ENCODE peak calls at places on chromosome 11, in nine cellular contexts. S is GM23248, B is neural progenitor cell, R is MM.1S, V is HCT116, N is OCI-LY7, T is hepatocyte, U is GM23338, W is SK-N-SH. Q is an unnamed sample.

GRCh38 chr11:101523634-101524260 is 60.1 kb downstream of the TRPC6 start:
- DNase-seq in S (no peak), B (no peak), R (no peak), V (no peak), N (no peak), T (no peak), U (peak), W (no peak), Q (no peak)

GRCh38 chr11:34633990-34634725 is 13.3 kb downstream of the EHF start:
- DNase-seq in S (peak), B (no peak), R (peak), V (no peak), N (peak), T (no peak), U (no peak), W (no peak), Q (peak)

GRCh38 chr11:34860034-34860433 is 56.1 kb downstream of the APIP start:
- DNase-seq in S (peak), B (no peak), R (peak), V (no peak), N (no peak), T (no peak), U (no peak), W (no peak), Q (peak)

GRCh38 chr11:3674189-3674588 is 3.0 kb upstream of the CHRNA10 start:
- DNase-seq in S (peak), B (peak), R (no peak), V (no peak), N (no peak), T (no peak), U (no peak), W (no peak), Q (peak)

GRCh38 chr11:65498042-65498726 is 661 bp upstream of the MALAT1 start:
- DNase-seq in S (peak), B (peak), R (peak), V (no peak), N (peak), T (peak), U (peak), W (no peak), Q (peak)

GRCh38 chr11:33532720-33533119 is 167.9 kb downstream of the C11orf91 start:
- DNase-seq in S (no peak), B (no peak), R (no peak), V (no peak), N (no peak), T (no peak), U (no peak), W (no peak), Q (no peak)

GRCh38 chr11:102390667-102391449 is 43.8 kb downstream of the BIRC2 start:
- DNase-seq in S (peak), B (peak), R (peak), V (peak), N (peak), T (peak), U (peak), W (peak), Q (peak)

GRCh38 chr11:93659841-93660240 is 1.6 kb upstream of the CEP295 start:
- DNase-seq in S (peak), B (no peak), R (no peak), V (no peak), N (no peak), T (no peak), U (no peak), W (no peak), Q (no peak)

GRCh38 chr11:18322818-18323570 is 627 bp downstream of the GTF2H1 start:
- DNase-seq in S (peak), B (peak), R (no peak), V (no peak), N (no peak), T (no peak), U (peak), W (no peak), Q (no peak)

GRCh38 chr11:44348721-44349120 is 38.8 kb upstream of the ALX4 start:
- DNase-seq in S (no peak), B (no peak), R (no peak), V (no peak), N (no peak), T (no peak), U (no peak), W (no peak), Q (no peak)

GRCh38 chr11:73995247-73995646 is 12.6 kb upstream of the UCP2 start:
- DNase-seq in S (peak), B (no peak), R (no peak), V (no peak), N (peak), T (no peak), U (no peak), W (no peak), Q (no peak)

GRCh38 chr11:36376888-36377758 is 81.0 kb downstream of the PRR5L start:
- DNase-seq in S (peak), B (peak), R (peak), V (no peak), N (no peak), T (peak), U (peak), W (peak), Q (no peak)

GRCh38 chr11:87203907-87204602 is 166.3 kb downstream of the TMEM135 start:
- DNase-seq in S (no peak), B (no peak), R (no peak), V (no peak), N (no peak), T (no peak), U (no peak), W (no peak), Q (no peak)

GRCh38 chr11:126311464-126312291 is 7.8 kb downstream of the DCPS start:
- DNase-seq in S (no peak), B (no peak), R (peak), V (no peak), N (no peak), T (no peak), U (no peak), W (no peak), Q (no peak)

GRCh38 chr11:24171869-24172268 is 325.0 kb upstream of the LUZP2 start:
- DNase-seq in S (peak), B (no peak), R (no peak), V (no peak), N (no peak), T (no peak), U (no peak), W (no peak), Q (no peak)

GRCh38 chr11:114166897-114167323 is 107.4 kb downstream of the ZBTB16 start:
- DNase-seq in S (peak), B (no peak), R (peak), V (no peak), N (peak), T (peak), U (no peak), W (no peak), Q (peak)

GRCh38 chr11:118180300-118180703 is 3.9 kb upstream of the SCN2B start:
- DNase-seq in S (peak), B (peak), R (no peak), V (peak), N (peak), T (peak), U (peak), W (peak), Q (no peak)

GRCh38 chr11:118174006-118174567 is 2.4 kb downstream of the SCN2B start:
- DNase-seq in S (no peak), B (no peak), R (no peak), V (no peak), N (no peak), T (no peak), U (no peak), W (no peak), Q (no peak)

GRCh38 chr11:118175600-118176399 is 639 bp downstream of the SCN2B start:
- DNase-seq in S (no peak), B (no peak), R (no peak), V (no peak), N (no peak), T (no peak), U (no peak), W (no peak), Q (no peak)

GRCh38 chr11:118175031-118175531 is 1.4 kb downstream of the SCN2B start:
- DNase-seq in S (peak), B (no peak), R (no peak), V (no peak), N (no peak), T (no peak), U (no peak), W (no peak), Q (peak)

DNA sequence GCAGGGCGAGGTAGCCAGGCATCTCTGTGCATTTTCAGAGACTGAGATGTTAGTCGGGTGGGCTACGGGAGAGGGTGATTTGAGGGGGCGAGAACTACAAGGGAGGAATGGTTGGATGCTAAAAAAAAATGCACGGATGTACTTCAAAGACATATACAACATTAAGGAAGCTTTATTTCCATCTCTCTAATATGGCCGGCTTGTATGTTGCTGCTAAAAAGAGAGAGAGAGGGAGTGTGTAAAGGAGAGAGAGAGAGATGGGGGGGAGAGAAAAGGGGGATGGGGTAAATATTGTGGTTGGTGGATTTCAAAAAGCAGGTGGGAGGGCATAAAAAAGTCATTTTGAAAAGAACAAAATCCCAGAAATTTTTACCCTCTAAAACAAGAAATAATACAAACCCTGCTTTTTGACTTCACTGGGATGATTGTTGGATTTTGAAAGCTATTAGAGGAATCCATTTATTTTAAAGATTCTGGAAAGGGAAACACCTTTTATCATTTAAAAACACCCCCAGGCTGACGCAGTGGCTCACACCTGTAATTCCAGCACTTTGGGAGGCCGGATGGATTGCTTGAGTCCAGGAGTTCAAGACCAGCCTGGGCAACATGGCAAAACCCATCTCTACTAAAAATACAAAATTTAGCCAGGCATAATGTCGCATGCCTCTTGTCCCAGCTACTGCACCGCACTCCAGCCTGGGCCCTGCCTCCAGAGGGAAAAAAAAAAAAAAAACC is at the start of gene SCN2B:
- DNase-seq in S (no peak), B (no peak), R (no peak), V (no peak), N (peak), T (no peak), U (peak), W (peak), Q (no peak)
- TF ChIP-seq EZH2phosphoT487 in S (no peak), B (no peak), R (no peak), V (no peak), N (no peak), T (no peak), U (no peak), W (no peak), Q (no peak)

GRCh38 chr11:111845256-111846028 is 25.9 kb downstream of the ALG9 start:
- DNase-seq in S (peak), B (no peak), R (no peak), V (no peak), N (no peak), T (no peak), U (no peak), W (no peak), Q (peak)
- H3K4me2 ChIP-seq in S (no peak), B (no peak), R (no peak), V (no peak), N (no peak), T (no peak), U (no peak), W (no peak), Q (peak)

GRCh38 chr11:978781-979180 is 53.1 kb downstream of the AP2A2 start:
- DNase-seq in S (no peak), B (no peak), R (no peak), V (no peak), N (no peak), T (no peak), U (no peak), W (no peak), Q (no peak)

GRCh38 chr11:984576-984975 is 51.9 kb downstream of the MUC6 start:
- DNase-seq in S (no peak), B (no peak), R (no peak), V (no peak), N (no peak), T (no peak), U (no peak), W (no peak), Q (no peak)

GRCh38 chr11:981764-982163 is 54.8 kb downstream of the MUC6 start:
- DNase-seq in S (no peak), B (no peak), R (no peak), V (no peak), N (no peak), T (no peak), U (no peak), W (no peak), Q (no peak)

GRCh38 chr11:978073-978720 is 52.5 kb downstream of the AP2A2 start:
- DNase-seq in S (no peak), B (no peak), R (no peak), V (no peak), N (no peak), T (no peak), U (no peak), W (no peak), Q (no peak)

DNA sequence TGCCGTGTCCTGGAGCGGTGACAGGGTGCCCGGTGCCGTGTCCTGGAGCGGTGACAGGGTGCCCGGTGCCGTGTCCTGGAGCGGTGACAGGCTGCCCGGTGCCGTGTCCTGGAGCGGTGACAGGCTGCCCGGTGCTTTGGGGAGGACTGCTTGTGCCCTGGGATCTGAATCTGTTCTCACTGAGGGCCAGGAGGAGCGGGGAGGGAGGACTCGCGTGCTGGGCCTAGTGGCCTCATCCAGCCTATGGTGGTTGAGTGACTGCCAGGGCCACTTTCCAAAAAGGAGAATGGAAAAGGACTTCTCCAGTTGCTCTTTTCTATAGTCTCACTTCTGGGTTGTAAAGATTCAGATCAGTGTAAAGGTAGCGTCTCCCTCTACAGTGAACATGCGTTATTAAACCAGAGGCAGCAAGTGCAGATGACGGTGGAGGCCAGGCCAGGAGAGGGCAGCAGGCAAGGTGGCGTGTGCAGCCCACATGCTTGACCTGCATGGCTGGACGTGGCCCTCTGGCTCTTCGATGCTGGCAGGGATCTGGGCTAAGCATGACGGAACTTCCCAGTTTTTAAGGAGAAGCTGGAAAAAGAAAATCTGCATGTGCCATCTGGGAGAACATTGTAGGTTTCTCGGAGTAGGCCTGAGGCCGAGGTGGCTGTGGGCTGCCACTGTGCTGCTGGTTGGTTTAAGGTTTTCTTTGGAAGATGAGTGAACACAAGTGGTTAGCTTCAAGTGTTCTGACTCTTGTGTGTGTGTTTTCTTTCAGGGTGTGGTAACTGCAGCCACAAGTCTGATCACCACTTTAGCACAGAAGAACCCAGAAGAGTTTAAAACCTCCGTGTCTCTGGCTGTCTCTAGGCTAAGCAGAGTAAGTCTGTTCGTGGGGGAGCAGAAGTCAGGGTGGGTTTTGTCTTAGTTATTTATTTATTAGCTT is 55.0 kb downstream of the AP2A2 start:
- DNase-seq in S (peak), B (no peak), R (no peak), V (no peak), N (no peak), T (no peak), U (no peak), W (no peak), Q (no peak)
- TF ChIP-seq EZH2phosphoT487 in S (no peak), B (no peak), R (no peak), V (no peak), N (no peak), T (no peak), U (no peak), W (no peak), Q (no peak)

GRCh38 chr11:30091246-30091645 is 74.4 kb upstream of the KCNA4 start:
- DNase-seq in S (no peak), B (no peak), R (no peak), V (no peak), N (no peak), T (no peak), U (no peak), W (no peak), Q (no peak)

GRCh38 chr11:30091728-30092127 is 74.9 kb upstream of the KCNA4 start:
- DNase-seq in S (no peak), B (no peak), R (no peak), V (no peak), N (no peak), T (no peak), U (no peak), W (no peak), Q (no peak)

DNA sequence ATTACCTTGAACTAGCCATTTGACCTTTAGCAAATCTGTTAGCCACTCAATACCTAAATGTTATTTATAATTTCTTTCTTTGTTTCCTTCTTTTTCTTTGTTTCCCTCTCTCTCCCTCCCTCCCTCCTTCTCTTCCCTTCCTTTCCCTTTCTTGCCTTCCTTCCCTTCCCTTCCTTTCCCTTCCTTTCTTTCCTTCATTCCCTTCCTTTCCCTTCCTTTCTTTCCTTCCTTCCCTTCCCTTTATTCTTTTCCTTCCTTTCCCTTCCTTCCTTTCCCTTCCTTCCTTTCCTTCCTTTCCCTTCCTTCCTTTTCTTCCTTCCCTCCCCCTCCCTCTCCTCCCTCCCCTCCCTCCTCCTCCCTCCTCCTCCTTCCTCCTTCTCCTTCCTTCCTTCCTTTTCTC is 75.7 kb upstream of the KCNA4 start:
- DNase-seq in S (no peak), B (no peak), R (no peak), V (no peak), N (no peak), T (no peak), U (no peak), W (no peak), Q (no peak)
- H3K4me2 ChIP-seq in S (no peak), B (no peak), R (no peak), V (no peak), N (no peak), T (no peak), U (no peak), W (no peak), Q (no peak)

DNA sequence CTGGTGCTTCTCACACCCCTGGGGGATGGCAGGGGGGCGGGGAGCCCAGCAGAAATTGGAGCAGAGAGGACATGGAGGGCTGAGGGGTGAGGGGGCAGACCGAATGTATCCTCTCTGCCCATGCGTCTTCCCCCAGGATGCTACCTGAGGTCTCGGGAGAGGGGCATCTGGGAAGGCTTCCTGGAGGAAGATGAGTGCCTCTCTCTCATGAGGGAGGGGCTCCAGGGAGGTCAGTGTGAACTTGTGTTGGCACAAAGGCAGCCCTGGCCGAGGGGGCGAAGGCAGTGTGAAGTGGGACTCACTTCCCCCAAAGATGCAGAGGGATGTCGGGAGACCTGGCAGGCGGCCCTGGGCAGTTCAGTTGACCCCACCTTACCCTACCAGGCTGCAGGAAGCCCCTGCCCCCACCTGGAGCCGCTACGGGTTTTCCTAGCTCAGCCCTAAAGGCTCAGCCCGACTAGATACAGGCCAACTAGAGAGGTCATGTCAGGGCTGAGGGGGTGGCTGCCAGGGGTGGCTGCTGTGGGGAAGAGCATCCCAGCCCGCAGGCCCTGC is 10.4 kb downstream of the ASCL2 start:
- DNase-seq in S (no peak), B (no peak), R (no peak), V (no peak), N (no peak), T (no peak), U (no peak), W (no peak), Q (no peak)
- TF ChIP-seq EZH2phosphoT487 in S (no peak), B (no peak), R (no peak), V (no peak), N (no peak), T (no peak), U (no peak), W (no peak), Q (no peak)

DNA sequence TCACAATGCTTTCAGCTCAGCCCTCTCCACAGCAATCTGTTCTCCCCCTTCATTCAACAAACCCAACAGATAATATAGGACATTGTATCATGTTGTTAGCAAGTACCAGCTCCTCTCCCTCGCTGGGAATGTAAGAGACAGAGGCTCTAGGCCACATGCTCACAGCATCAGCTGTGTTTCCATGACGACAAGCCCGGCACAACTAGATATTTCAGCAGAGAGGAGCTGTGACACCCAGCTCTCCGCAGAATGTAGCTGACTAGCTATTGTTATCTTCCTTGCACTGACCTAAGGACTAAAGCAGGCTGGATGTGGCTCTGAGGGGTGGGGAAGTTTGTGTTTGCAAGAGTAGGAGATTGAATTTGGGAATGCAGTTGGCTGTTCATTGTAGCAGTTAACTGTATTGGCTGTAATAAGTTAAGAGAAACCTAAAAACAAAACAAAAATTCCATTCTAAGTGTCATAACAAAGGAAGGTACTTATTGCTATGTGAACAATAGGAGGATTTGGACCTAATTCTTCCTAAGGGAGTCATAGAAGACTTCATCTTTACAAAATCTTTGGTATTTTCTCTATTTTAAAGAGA is 28.0 kb upstream of the RRAS2 start:
- DNase-seq in S (peak), B (peak), R (no peak), V (no peak), N (no peak), T (peak), U (peak), W (peak), Q (no peak)
- H3K4me2 ChIP-seq in S (peak), B (peak), R (no peak), V (no peak), N (no peak), T (no peak), U (no peak), W (peak), Q (no peak)